ENCODE peak calls at places on chromosomes 11 and 22, in seven cellular contexts. D, Y, W, V, T, A and U are unnamed samples.

GRCh38 chr11:76212086-76213035 is 6.1 kb upstream of the WNT11 start:
- DNase-seq in V (no peak), T (no peak), Y (no peak), D (no peak), W (no peak), A (no peak), U (no peak)

GRCh38 chr11:44767421-44767820 is 40.7 kb downstream of the TSPAN18 start:
- DNase-seq in D (no peak), T (no peak), V (no peak), Y (peak; percentile 43), A (no peak), W (peak; percentile 64), U (peak; percentile 56)

GRCh38 chr11:122727101-122727929 is 71.8 kb downstream of the UBASH3B start:
- DNase-seq in T (no peak), Y (peak; percentile 64), V (no peak), W (no peak), D (no peak), A (no peak), U (peak; percentile 37)

GRCh38 chr11:67585911-67586310 is 2.3 kb downstream of the GSTP1 start:
- DNase-seq in Y (no peak), A (no peak), V (no peak), W (no peak), D (no peak), T (no peak), U (peak; percentile 17)

GRCh38 chr22:39290248-39290720 is 29.1 kb downstream of the RPL3 start:
- DNase-seq in Y (no peak), D (no peak), V (no peak), W (no peak), A (no peak), T (no peak), U (no peak)

GRCh38 chr11:9808943-9809342 is 145.1 kb downstream of the SWAP70 start:
- DNase-seq in T (no peak), A (no peak), W (no peak), Y (peak; percentile 34), D (no peak), V (no peak), U (no peak)

GRCh38 chr11:14373941-14374646 is 15.1 kb upstream of the RRAS2 start:
- DNase-seq in A (peak; percentile 20), T (no peak), W (peak; percentile 75), D (no peak), V (peak; percentile 80), Y (no peak), U (peak; percentile 91)

GRCh38 chr11:19846654-19847330 is 134.2 kb downstream of the NAV2 start:
- DNase-seq in A (no peak), T (no peak), D (no peak), W (peak; percentile 30), Y (peak; percentile 58), V (peak; percentile 59), U (peak; percentile 18)

GRCh38 chr11:67449116-67449844 is 3.2 kb downstream of the GPR152 start:
- DNase-seq in T (no peak), W (no peak), D (no peak), V (no peak), Y (no peak), A (no peak), U (no peak)

GRCh38 chr11:8760896-8761295 is 78.3 kb downstream of the RPL27A start:
- DNase-seq in V (peak; percentile 56), Y (peak; percentile 88), T (no peak), A (no peak), W (peak; percentile 59), D (no peak), U (no peak)

GRCh38 chr22:39463277-39463676 is 6.5 kb downstream of the MGAT3 start:
- DNase-seq in W (no peak), V (no peak), A (no peak), Y (no peak), T (no peak), D (no peak), U (no peak)

GRCh38 chr11:63537293-63538101 is 889 bp downstream of the PLAAT4 start:
- DNase-seq in D (no peak), A (no peak), W (peak; percentile 4), T (no peak), Y (no peak), V (peak; percentile 68), U (peak; percentile 47)

GRCh38 chr22:38700271-38700788 is 413 bp downstream of the JOSD1 start:
- DNase-seq in V (peak; percentile 56), Y (peak; percentile 71), A (no peak), T (no peak), D (no peak), W (no peak), U (peak; percentile 82)

GRCh38 chr11:74720596-74721478 is 10.4 kb downstream of the CHRDL2 start:
- DNase-seq in A (no peak), Y (peak; percentile 28), D (no peak), W (peak; percentile 89), V (peak; percentile 87), T (no peak), U (no peak)
- H3K27ac ChIP-seq in A (no peak overlapping the region), Y (no peak overlapping the region), D (no peak overlapping the region), W (peak overlapping the region; percentile 92), V (no peak overlapping the region), T (no peak overlapping the region), U (no peak overlapping the region)

GRCh38 chr11:60917267-60917666 is 3.3 kb downstream of the TMEM109 start:
- DNase-seq in V (no peak), W (no peak), Y (no peak), D (no peak), A (no peak), T (no peak), U (no peak)

GRCh38 chr11:60919320-60919719 is 4.9 kb upstream of the TMEM132A start:
- DNase-seq in T (no peak), V (no peak), D (no peak), Y (no peak), A (no peak), W (no peak), U (no peak)

GRCh38 chr11:60918941-60919275 is 5.0 kb downstream of the TMEM109 start:
- DNase-seq in A (no peak), Y (peak; percentile 61), W (peak; percentile 40), D (no peak), V (peak; percentile 18), T (no peak), U (peak; percentile 57)

GRCh38 chr11:60919956-60920355 is 4.3 kb upstream of the TMEM132A start:
- DNase-seq in V (no peak), D (no peak), W (no peak), A (no peak), T (no peak), Y (no peak), U (peak; percentile 12)

GRCh38 chr11:60918251-60918940 is 4.4 kb downstream of the TMEM109 start:
- DNase-seq in D (no peak), A (no peak), Y (no peak), W (no peak), T (no peak), V (no peak), U (no peak)
- H3K4me2 ChIP-seq in D (no peak overlapping the region), A (no peak overlapping the region), Y (no peak overlapping the region), W (no peak overlapping the region), T (peak overlapping the region; percentile 13), V (no peak overlapping the region), U (no peak overlapping the region)

GRCh38 chr11:18191376-18191775 is 18.7 kb downstream of the MRGPRX4 start:
- DNase-seq in Y (no peak), T (no peak), D (no peak), A (no peak), V (no peak), W (peak; percentile 2), U (no peak)
- H3K27ac ChIP-seq in Y (no peak overlapping the region), T (no peak overlapping the region), D (no peak overlapping the region), A (no peak overlapping the region), V (no peak overlapping the region), W (no peak overlapping the region), U (no peak overlapping the region)

GRCh38 chr11:48037709-48038468 is 57.5 kb downstream of the PTPRJ start:
- DNase-seq in V (peak; percentile 57), A (no peak), T (no peak), Y (no peak), W (peak; percentile 77), D (no peak), U (no peak)

GRCh38 chr11:48033918-48034341 is 53.6 kb downstream of the PTPRJ start:
- DNase-seq in V (no peak), W (no peak), Y (no peak), D (no peak), A (no peak), T (no peak), U (no peak)

GRCh38 chr11:48036011-48036410 is 55.7 kb downstream of the PTPRJ start:
- DNase-seq in V (no peak), W (peak; percentile 31), Y (no peak), D (no peak), A (no peak), T (no peak), U (peak; percentile 37)

GRCh38 chr11:48034926-48035876 is 54.8 kb downstream of the PTPRJ start:
- DNase-seq in D (no peak), Y (no peak), A (no peak), V (no peak), T (no peak), W (no peak), U (peak; percentile 54)

GRCh38 chr11:48036466-48036865 is 56.1 kb downstream of the PTPRJ start:
- DNase-seq in V (peak; percentile 69), D (no peak), T (no peak), W (peak; percentile 84), A (no peak), Y (no peak), U (peak; percentile 71)
- H3K4me2 ChIP-seq in V (no peak overlapping the region), D (no peak overlapping the region), T (peak overlapping the region; percentile 11), W (peak overlapping the region; percentile 38), A (no peak overlapping the region), Y (no peak overlapping the region), U (peak overlapping the region; percentile 32)